ENCODE peak calls at places on chromosomes 4 and X, in five cellular contexts. V is neuronal stem cell, F is H9, X is H1, L is trophoblast cell. Q is an unnamed sample.

GRCh38 chrX:57643698-57644097 is 36.4 kb downstream of the NLRP2B start:
- DNase-seq in V (no peak), F (no peak), X (no peak), L (no peak), Q (no peak)

GRCh38 chr4:118082182-118082581 is 47.9 kb downstream of the NDST3 start:
- DNase-seq in V (no peak), F (no peak), X (no peak), L (no peak), Q (no peak)

GRCh38 chrX:119753639-119754257 is 4.6 kb upstream of the SOWAHD start:
- DNase-seq in V (no peak), F (peak; percentile 33), X (no peak), L (peak; percentile 51), Q (peak; percentile 50)

GRCh38 chr4:152937535-152938236 is 1.6 kb downstream of the FHDC1 start:
- DNase-seq in V (peak; percentile 31), F (no peak), X (no peak), L (no peak), Q (peak; percentile 36)

GRCh38 chrX:10288400-10288799 is 131.6 kb downstream of the CLCN4 start:
- DNase-seq in V (no peak), F (no peak), X (no peak), L (no peak), Q (no peak)

GRCh38 chr4:83171640-83172039 is 57.1 kb upstream of the PLAC8 start:
- DNase-seq in V (no peak), F (no peak), X (no peak), L (no peak), Q (no peak)

GRCh38 chr4:11821774-11822430 is 393.2 kb upstream of the HS3ST1 start:
- DNase-seq in V (peak; percentile 21), F (peak; percentile 60), X (peak; percentile 19), L (no peak), Q (no peak)

GRCh38 chr4:76305971-76306881 is at the start of gene STBD1:
- DNase-seq in V (peak; percentile 73), F (peak; percentile 88), X (peak; percentile 47), L (peak; percentile 85), Q (peak; percentile 78)

GRCh38 chr4:71338846-71339593 is at the start of gene SLC4A4:
- DNase-seq in V (no peak), F (no peak), X (no peak), L (no peak), Q (peak; percentile 86)

GRCh38 chr4:38489924-38490639 is 173.9 kb upstream of the KLF3 start:
- DNase-seq in V (no peak), F (peak; percentile 31), X (no peak), L (no peak), Q (peak; percentile 74)

GRCh38 chrX:78092296-78092695 is 11.8 kb upstream of the PGK1 start:
- DNase-seq in V (no peak), F (peak; percentile 73), X (no peak), L (no peak), Q (peak; percentile 71)

GRCh38 chrX:2732076-2732475 is 19.8 kb upstream of the XG start:
- DNase-seq in V (no peak), F (no peak), X (no peak), L (no peak), Q (no peak)

GRCh38 chrX:53421772-53422090 is 723 bp downstream of the SMC1A start:
- DNase-seq in V (no peak), F (no peak), X (no peak), L (no peak), Q (no peak)

GRCh38 chrX:130705591-130705990 is 197.4 kb downstream of the ENOX2 start:
- DNase-seq in V (no peak), F (no peak), X (no peak), L (no peak), Q (no peak)

GRCh38 chr4:119478446-119479179 is 150.0 kb downstream of the PDE5A start:
- DNase-seq in V (no peak), F (no peak), X (no peak), L (no peak), Q (no peak)

GRCh38 chrX:1601051-1601767 is 9.8 kb downstream of the AKAP17A start:
- DNase-seq in V (no peak), F (no peak), X (no peak), L (no peak), Q (no peak)

GRCh38 chrX:150486011-150486410 is 82.4 kb upstream of the MTM1 start:
- DNase-seq in V (no peak), F (peak; percentile 64), X (no peak), L (peak; percentile 17), Q (peak; percentile 65)

GRCh38 chr4:186722856-186723206 is 825 bp downstream of the FAT1 start:
- DNase-seq in V (no peak), F (no peak), X (no peak), L (no peak), Q (no peak)

GRCh38 chr4:152307669-152308068 is 228.2 kb downstream of the FBXW7 start:
- DNase-seq in V (no peak), F (no peak), X (no peak), L (peak; percentile 14), Q (no peak)

GRCh38 chr4:76679691-76680090 is 218.3 kb downstream of the SOWAHB start:
- DNase-seq in V (no peak), F (no peak), X (no peak), L (peak; percentile 67), Q (no peak)

GRCh38 chr4:111641813-111642579 is 503.3 kb upstream of the FAM241A start:
- DNase-seq in V (peak; percentile 75), F (peak; percentile 67), X (peak; percentile 47), L (peak; percentile 59), Q (peak; percentile 92)

GRCh38 chrX:53984895-53985294 is 59.4 kb downstream of the PHF8 start:
- DNase-seq in V (no peak), F (no peak), X (no peak), L (no peak), Q (no peak)

GRCh38 chrX:139544591-139544990 is 14.1 kb downstream of the F9 start:
- DNase-seq in V (no peak), F (no peak), X (no peak), L (no peak), Q (no peak)

GRCh38 chrX:139543920-139544319 is 13.4 kb downstream of the F9 start:
- DNase-seq in V (no peak), F (no peak), X (no peak), L (no peak), Q (no peak)

GRCh38 chrX:139538907-139539593 is 8.5 kb downstream of the F9 start:
- DNase-seq in V (no peak), F (no peak), X (no peak), L (no peak), Q (no peak)

GRCh38 chrX:139542652-139543051 is 12.1 kb downstream of the F9 start:
- DNase-seq in V (no peak), F (no peak), X (no peak), L (no peak), Q (no peak)
- H2BK12ac ChIP-seq in V (no peak overlapping the region), F (no peak overlapping the region), X (no peak overlapping the region), L (no peak overlapping the region), Q (no peak overlapping the region)

GRCh38 chr4:184280104-184280503 is 62.4 kb upstream of the ENPP6 start:
- DNase-seq in V (no peak), F (no peak), X (no peak), L (no peak), Q (no peak)
- H3K4me1 ChIP-seq in V (peaks cover 4% of the 10 kb centered on the region), F (no peaks in the 10 kb centered on the region), X (no peaks in the 10 kb centered on the region), L (no peaks in the 10 kb centered on the region), Q (peaks cover 5% of the 10 kb centered on the region)

GRCh38 chr4:4329496-4329895 is 39.4 kb downstream of the ZBTB49 start:
- DNase-seq in V (no peak), F (no peak), X (no peak), L (no peak), Q (no peak)
- H2BK12ac ChIP-seq in V (no peak overlapping the region), F (no peak overlapping the region), X (no peak overlapping the region), L (no peak overlapping the region), Q (no peak overlapping the region)

DNA sequence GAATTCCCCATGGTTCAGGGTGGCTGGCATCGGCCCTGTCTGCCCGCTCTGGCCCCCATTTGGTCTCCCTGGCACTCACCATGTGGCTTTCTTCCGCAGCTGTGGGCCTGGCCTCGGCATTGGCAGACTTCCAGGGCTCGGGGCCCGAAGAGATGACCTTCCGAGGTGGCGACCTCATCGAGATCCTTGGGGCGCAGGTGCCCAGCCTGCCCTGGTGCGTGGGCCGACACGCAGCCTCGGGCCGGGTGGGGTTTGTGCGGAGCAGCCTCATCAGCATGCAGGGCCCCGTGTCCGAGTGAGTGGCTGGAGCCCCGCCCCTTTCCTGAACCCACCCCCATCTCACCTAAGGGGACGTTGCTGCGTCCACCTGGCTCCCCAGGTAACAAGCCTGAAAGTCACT is 20.1 kb downstream of the SH3TC1 start:
- DNase-seq in V (no peak), F (no peak), X (no peak), L (no peak), Q (no peak)
- H3K4me1 ChIP-seq in V (peaks cover 2% of the 10 kb centered on the region), F (no peaks in the 10 kb centered on the region), X (no peaks in the 10 kb centered on the region), L (no peaks in the 10 kb centered on the region), Q (peaks cover 9% of the 10 kb centered on the region)

Q was measured in mesenchymal stem cell.